ENCODE peak calls at places on chromosomes 13 and 19, in five cellular contexts. K is CD4-positive, CD25-positive, alpha-beta regulatory T cell; C is right atrium auricular region; Z is astrocyte; F is body of pancreas. E is an unnamed sample. For H3K4me1 and H3K9me3, the result is how much of the 10 kb centered on the place peaks cover.

GRCh38 chr19:35352177-35352447 is 4.4 kb downstream of the FFAR1 start:
- DNase-seq in K (no peak), C (no peak), Z (no peak), F (no peak), E (no peak)

GRCh38 chr13:94716016-94716415 is 3.7 kb upstream of the SOX21 start:
- DNase-seq in K (no peak), C (no peak), Z (no peak), F (no peak), E (no peak)

GRCh38 chr13:27270594-27271520 is at the start of gene RASL11A:
- DNase-seq in K (peak), C (peak), Z (peak), F (peak), E (peak)

GRCh38 chr13:39692650-39693438 is 37.4 kb downstream of the COG6 start:
- DNase-seq in K (no peak), C (no peak), Z (peak), F (no peak), E (no peak)

GRCh38 chr13:100738176-100738855 is 63.7 kb upstream of the TMTC4 start:
- DNase-seq in K (no peak), C (no peak), Z (no peak), F (no peak), E (no peak)

GRCh38 chr19:6271721-6272410 is 7.9 kb downstream of the MLLT1 start:
- DNase-seq in K (no peak), C (peak), Z (peak), F (peak), E (no peak)

GRCh38 chr13:22939157-22939556 is 241.6 kb upstream of the SGCG start:
- DNase-seq in K (no peak), C (no peak), Z (no peak), F (no peak), E (no peak)

GRCh38 chr13:23656637-23657036 is 86.4 kb downstream of the TNFRSF19 start:
- DNase-seq in K (no peak), C (no peak), Z (peak), F (no peak), E (no peak)

GRCh38 chr13:30429235-30429634 is 6.9 kb downstream of the UBE2L5 start:
- DNase-seq in K (no peak), C (no peak), Z (no peak), F (no peak), E (no peak)

GRCh38 chr13:108897955-108898354 is 268.5 kb downstream of the MYO16 start:
- DNase-seq in K (peak), C (no peak), Z (no peak), F (no peak), E (no peak)

GRCh38 chr19:33796164-33797100 is at the start of gene KCTD15:
- DNase-seq in K (no peak), C (no peak), Z (peak), F (peak), E (no peak)

GRCh38 chr13:73235385-73235784 is 176.6 kb downstream of the KLF5 start:
- DNase-seq in K (no peak), C (no peak), Z (peak), F (no peak), E (no peak)

GRCh38 chr13:24899601-24900000 is 135.6 kb downstream of the RNF17 start:
- DNase-seq in K (no peak), C (no peak), Z (peak), F (no peak), E (no peak)

GRCh38 chr13:51590966-51591627 is 6.8 kb downstream of the WDFY2 start:
- DNase-seq in K (no peak), C (no peak), Z (peak), F (peak), E (no peak)
- H3K27ac ChIP-seq in K (no peak), C (peak), Z (peak), F (peak), E (no peak)

GRCh38 chr13:50129065-50129922 is 114.0 kb downstream of the KCNRG start:
- DNase-seq in K (peak), C (no peak), Z (no peak), F (no peak), E (no peak)
- H3K4me1 ChIP-seq in K (half or more), C (under half), Z (under half), F (under half), E (half or more)

GRCh38 chr19:27894906-27895754 is 1317.8 kb downstream of the UQCRFS1 start:
- DNase-seq in K (no peak), C (no peak), Z (no peak), F (no peak), E (no peak)
- H3K9me3 ChIP-seq in K (under half), C (under half), Z (under half), F (under half), E (under half)

GRCh38 chr13:97430296-97430695 is 3.7 kb upstream of the RAP2A start:
- DNase-seq in K (no peak), C (no peak), Z (no peak), F (no peak), E (no peak)
- H3K27ac ChIP-seq in K (no peak), C (no peak), Z (no peak), F (no peak), E (no peak)

GRCh38 chr19:10535613-10536012 is 8.1 kb upstream of the ATG4D start:
- DNase-seq in K (no peak), C (no peak), Z (no peak), F (no peak), E (no peak)
- H3K4me1 ChIP-seq in K (under half), C (under half), Z (under half), F (under half), E (under half)

DNA sequence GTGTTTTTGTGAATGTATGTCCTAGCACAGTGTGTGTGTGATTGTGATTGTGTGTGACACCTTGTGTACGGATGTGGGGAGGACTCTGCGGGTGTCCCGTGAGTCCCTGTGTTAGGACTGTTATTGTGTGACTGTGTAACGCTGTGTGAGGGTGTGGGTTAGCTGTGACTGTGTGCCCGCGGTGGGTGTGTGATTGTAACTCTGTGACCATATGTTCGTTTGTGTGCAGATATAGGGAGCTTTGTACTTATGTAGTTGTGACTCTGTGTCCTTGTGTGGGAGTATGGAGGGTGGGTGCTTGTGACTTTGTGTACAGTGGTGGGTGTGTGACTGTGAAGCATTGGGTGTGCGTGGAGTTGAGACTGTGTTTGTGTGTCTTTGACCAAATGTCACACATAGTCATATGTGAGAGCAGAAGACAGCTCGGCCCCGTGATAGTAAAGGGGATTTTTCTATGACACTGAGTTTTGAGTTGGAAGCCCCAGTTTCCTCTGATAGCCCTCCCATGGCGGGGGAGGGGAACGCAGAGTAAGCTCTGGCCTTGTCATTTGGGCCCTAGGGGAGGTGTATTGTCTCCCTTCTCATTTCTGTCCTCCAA is 949 bp upstream of the ZNF260 start:
- DNase-seq in K (no peak), C (no peak), Z (no peak), F (no peak), E (no peak)
- H3K9me3 ChIP-seq in K (under half), C (under half), Z (under half), F (under half), E (under half)

DNA sequence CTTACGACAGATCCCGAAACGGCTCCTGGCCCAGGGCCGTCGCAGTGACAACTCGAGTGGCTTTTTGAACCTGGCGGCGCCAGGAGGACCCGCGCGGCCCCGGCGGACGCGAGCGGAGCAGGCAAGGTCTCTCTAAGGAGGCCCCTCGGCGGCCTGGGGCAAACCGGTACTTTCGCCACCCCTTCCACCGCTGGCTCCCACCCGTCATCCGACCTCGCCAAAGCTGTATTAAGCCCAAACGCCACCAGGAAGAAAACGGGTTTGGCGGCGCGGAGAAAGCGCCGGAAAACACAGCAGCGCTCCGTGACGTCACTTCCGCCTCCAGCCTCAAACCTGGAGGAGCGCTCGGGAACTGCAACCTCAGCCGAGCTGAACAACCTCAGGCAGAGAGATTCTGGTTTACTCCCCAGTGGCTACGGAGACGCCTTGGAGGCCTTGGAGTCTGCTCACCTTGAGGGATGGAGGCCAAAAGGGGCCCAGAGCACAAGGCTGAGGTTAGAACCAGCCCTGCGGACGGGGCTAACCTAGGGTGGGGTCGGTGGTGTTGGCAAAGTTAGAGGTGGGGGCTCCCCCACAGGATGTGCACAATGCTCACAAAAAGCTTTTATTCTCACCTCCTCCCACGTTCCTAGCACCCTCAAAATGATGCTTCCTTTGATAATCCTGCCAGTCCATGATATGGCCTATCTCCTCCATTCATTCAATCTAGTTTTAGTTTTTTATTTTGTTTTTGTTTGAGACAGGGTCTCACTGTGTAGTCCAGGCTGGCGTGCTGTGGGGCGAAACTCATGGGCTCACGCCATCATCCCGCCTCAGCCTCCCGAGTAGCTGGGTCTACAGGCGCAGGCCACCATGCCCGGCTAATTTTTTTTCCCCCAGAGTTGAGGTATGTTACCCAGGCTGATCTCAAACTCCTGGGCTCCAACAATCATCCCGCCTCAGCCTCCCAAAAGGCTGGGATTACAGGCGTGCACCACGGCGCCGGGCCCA is at the start of gene ZNF266:
- DNase-seq in K (peak), C (peak), Z (peak), F (peak), E (peak)
- H3K27ac ChIP-seq in K (peak), C (peak), Z (peak), F (peak), E (peak)

DNA sequence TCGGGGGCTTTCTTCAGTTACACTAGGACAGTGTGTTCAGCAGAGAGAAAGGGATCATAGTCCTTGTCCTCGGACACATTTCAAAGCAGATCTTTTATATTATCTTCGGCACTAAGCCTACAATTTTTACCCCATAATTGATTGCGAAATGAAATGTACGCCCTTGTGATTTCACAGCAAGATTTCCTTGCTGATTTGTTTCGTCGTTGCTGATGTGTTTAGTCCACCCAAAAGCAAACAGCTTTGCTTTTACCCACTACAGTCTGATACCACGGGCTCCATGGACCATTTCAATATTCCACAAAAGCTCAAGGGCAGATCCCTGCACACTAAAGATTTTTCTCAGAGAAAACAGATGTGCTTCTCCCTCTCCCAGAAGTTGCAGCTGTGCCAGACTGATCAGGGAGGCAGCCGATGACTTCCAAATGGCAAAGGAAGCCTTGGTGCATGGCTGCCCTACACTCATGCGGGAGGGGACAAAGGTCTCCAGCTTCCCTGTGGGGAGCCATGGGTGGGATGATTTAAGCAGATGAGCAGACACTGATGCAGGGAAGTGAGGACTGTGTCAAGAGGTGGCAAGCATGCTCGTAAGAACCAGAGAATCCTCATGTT is 81.2 kb downstream of the STK24 start:
- DNase-seq in K (no peak), C (no peak), Z (no peak), F (no peak), E (no peak)
- H3K4me1 ChIP-seq in K (under half), C (under half), Z (under half), F (under half), E (under half)

E was measured in CD8-positive, alpha-beta T cell.